ENCODE peak calls at places on chromosomes 2 and 18, in eight cellular contexts. F, P, X, M, E, W, B and Y are unnamed samples.

GRCh38 chr18:50933684-50934083 is 34.2 kb upstream of the ELAC1 start:
- DNase-seq in F (no peak), P (no peak), X (no peak), M (no peak), E (no peak), W (no peak), B (no peak), Y (no peak)

GRCh38 chr2:37916512-37917082 is 8.5 kb upstream of the RMDN2 start:
- DNase-seq in F (no peak), P (no peak), X (no peak), M (no peak), E (peak), W (no peak), B (no peak), Y (no peak)

GRCh38 chr18:34594243-34594642 is 115.9 kb upstream of the DTNA start:
- DNase-seq in F (no peak), P (no peak), X (no peak), M (no peak), E (no peak), W (no peak), B (no peak), Y (no peak)

GRCh38 chr18:42425025-42425424 is 470.0 kb downstream of the PIK3C3 start:
- DNase-seq in F (no peak), P (no peak), X (no peak), M (no peak), E (no peak), W (no peak), B (no peak), Y (no peak)

GRCh38 chr2:196365132-196365531 is 193.8 kb upstream of the STK17B start:
- DNase-seq in F (no peak), P (no peak), X (no peak), M (no peak), E (no peak), W (no peak), B (no peak), Y (no peak)

GRCh38 chr18:28175930-28176673 is 828 bp downstream of the CDH2 start:
- DNase-seq in F (no peak), P (no peak), X (no peak), M (peak), E (peak), W (no peak), B (no peak), Y (peak)

GRCh38 chr2:181586569-181587076 is 70.3 kb downstream of the CERKL start:
- DNase-seq in F (no peak), P (no peak), X (no peak), M (no peak), E (peak), W (no peak), B (peak), Y (no peak)

GRCh38 chr2:12797815-12798214 is 81.1 kb downstream of the TRIB2 start:
- DNase-seq in F (no peak), P (no peak), X (no peak), M (no peak), E (no peak), W (no peak), B (no peak), Y (no peak)

GRCh38 chr2:169828141-169828811 is 1.0 kb downstream of the UBR3 start:
- DNase-seq in F (no peak), P (no peak), X (no peak), M (no peak), E (peak), W (peak), B (peak), Y (peak)

GRCh38 chr2:218368621-218369153 is 12.0 kb downstream of the CATIP start:
- DNase-seq in F (peak), P (no peak), X (no peak), M (no peak), E (no peak), W (no peak), B (no peak), Y (no peak)

GRCh38 chr2:203126971-203127370 is 111.8 kb upstream of the CYP20A1 start:
- DNase-seq in F (no peak), P (no peak), X (no peak), M (no peak), E (no peak), W (no peak), B (no peak), Y (no peak)

GRCh38 chr2:39881494-39881893 is 102.4 kb upstream of the THUMPD2 start:
- DNase-seq in F (no peak), P (no peak), X (no peak), M (no peak), E (peak), W (no peak), B (no peak), Y (no peak)

GRCh38 chr2:23584054-23584745 is 199.2 kb downstream of the KLHL29 start:
- DNase-seq in F (peak), P (no peak), X (no peak), M (no peak), E (no peak), W (no peak), B (no peak), Y (no peak)

GRCh38 chr2:216872040-216872439 is 12.2 kb upstream of the TNP1 start:
- DNase-seq in F (no peak), P (no peak), X (no peak), M (no peak), E (no peak), W (no peak), B (no peak), Y (no peak)

GRCh38 chr18:46336278-46337205 is 232.4 kb downstream of the HAUS1 start:
- DNase-seq in F (peak), P (no peak), X (no peak), M (no peak), E (no peak), W (no peak), B (no peak), Y (no peak)

GRCh38 chr18:12031181-12031580 is 49.9 kb downstream of the IMPA2 start:
- DNase-seq in F (no peak), P (no peak), X (no peak), M (no peak), E (no peak), W (no peak), B (no peak), Y (no peak)

GRCh38 chr2:24919977-24920812 is at the start of gene ADCY3:
- DNase-seq in F (peak), P (peak), X (peak), M (peak), E (peak), W (peak), B (no peak), Y (peak)

GRCh38 chr2:50951416-50951815 is 80.5 kb downstream of the NRXN1 start:
- DNase-seq in F (no peak), P (no peak), X (no peak), M (no peak), E (no peak), W (no peak), B (no peak), Y (peak)

GRCh38 chr18:79513381-79514081 is 117.8 kb downstream of the NFATC1 start:
- DNase-seq in F (peak), P (peak), X (peak), M (no peak), E (no peak), W (no peak), B (no peak), Y (no peak)

GRCh38 chr18:44917184-44917864 is 236.6 kb downstream of the SETBP1 start:
- DNase-seq in F (no peak), P (no peak), X (no peak), M (no peak), E (no peak), W (no peak), B (no peak), Y (no peak)

GRCh38 chr2:233209978-233210680 is 41.3 kb upstream of the ATG16L1 start:
- DNase-seq in F (peak), P (no peak), X (no peak), M (no peak), E (no peak), W (no peak), B (no peak), Y (peak)

GRCh38 chr18:79881695-79882094 is 69.8 kb downstream of the SLC66A2 start:
- DNase-seq in F (peak), P (no peak), X (no peak), M (no peak), E (no peak), W (no peak), B (no peak), Y (no peak)

GRCh38 chr2:68720665-68721064 is 13.9 kb upstream of the ARHGAP25 start:
- DNase-seq in F (no peak), P (no peak), X (no peak), M (no peak), E (no peak), W (no peak), B (no peak), Y (no peak)

GRCh38 chr2:100238471-100238870 is 83.8 kb downstream of the LONRF2 start:
- DNase-seq in F (peak), P (no peak), X (no peak), M (no peak), E (no peak), W (no peak), B (no peak), Y (no peak)

GRCh38 chr2:177355874-177356273 is 36.7 kb upstream of the AGPS start:
- DNase-seq in F (no peak), P (no peak), X (no peak), M (no peak), E (no peak), W (no peak), B (no peak), Y (no peak)

GRCh38 chr18:12839526-12840196 is 44.4 kb downstream of the PTPN2 start:
- DNase-seq in F (no peak), P (no peak), X (no peak), M (no peak), E (no peak), W (no peak), B (peak), Y (no peak)

GRCh38 chr2:239775623-239776440 is 249.3 kb downstream of the NDUFA10 start:
- DNase-seq in F (peak), P (peak), X (no peak), M (no peak), E (no peak), W (no peak), B (no peak), Y (no peak)

GRCh38 chr2:239177325-239177724 is 223.5 kb downstream of the HDAC4 start:
- DNase-seq in F (no peak), P (no peak), X (no peak), M (no peak), E (no peak), W (no peak), B (no peak), Y (no peak)

GRCh38 chr2:34892766-34893165 is 1293.7 kb upstream of the FAM98A start:
- DNase-seq in F (no peak), P (no peak), X (no peak), M (no peak), E (no peak), W (no peak), B (no peak), Y (no peak)

GRCh38 chr2:99597616-99598015 is 107.8 kb upstream of the REV1 start:
- DNase-seq in F (no peak), P (no peak), X (no peak), M (no peak), E (no peak), W (no peak), B (no peak), Y (peak)

GRCh38 chr2:234998404-234999211 is 46.8 kb downstream of the SH3BP4 start:
- DNase-seq in F (no peak), P (peak), X (no peak), M (peak), E (no peak), W (no peak), B (no peak), Y (no peak)

GRCh38 chr2:19474128-19474527 is 115.7 kb upstream of the OSR1 start:
- DNase-seq in F (no peak), P (no peak), X (peak), M (no peak), E (no peak), W (no peak), B (peak), Y (no peak)

GRCh38 chr2:207617011-207617671 is 8.1 kb downstream of the METTL21A start:
- DNase-seq in F (no peak), P (no peak), X (no peak), M (no peak), E (peak), W (no peak), B (no peak), Y (peak)

GRCh38 chr18:24992491-24992890 is 359.5 kb downstream of the ZNF521 start:
- DNase-seq in F (no peak), P (no peak), X (no peak), M (no peak), E (no peak), W (no peak), B (no peak), Y (no peak)

GRCh38 chr2:190318931-190319556 is 582 bp downstream of the HIBCH start:
- DNase-seq in F (no peak), P (no peak), X (peak), M (peak), E (no peak), W (no peak), B (no peak), Y (no peak)

GRCh38 chr2:203814661-203815540 is 52.7 kb upstream of the CTLA4 start:
- DNase-seq in F (peak), P (peak), X (peak), M (peak), E (peak), W (peak), B (no peak), Y (peak)

GRCh38 chr2:68420254-68420910 is 46.7 kb downstream of the FBXO48 start:
- DNase-seq in F (no peak), P (no peak), X (no peak), M (no peak), E (no peak), W (no peak), B (no peak), Y (no peak)

GRCh38 chr18:7084766-7085080 is 32.9 kb downstream of the LAMA1 start:
- DNase-seq in F (no peak), P (no peak), X (no peak), M (no peak), E (no peak), W (no peak), B (no peak), Y (no peak)

DNA sequence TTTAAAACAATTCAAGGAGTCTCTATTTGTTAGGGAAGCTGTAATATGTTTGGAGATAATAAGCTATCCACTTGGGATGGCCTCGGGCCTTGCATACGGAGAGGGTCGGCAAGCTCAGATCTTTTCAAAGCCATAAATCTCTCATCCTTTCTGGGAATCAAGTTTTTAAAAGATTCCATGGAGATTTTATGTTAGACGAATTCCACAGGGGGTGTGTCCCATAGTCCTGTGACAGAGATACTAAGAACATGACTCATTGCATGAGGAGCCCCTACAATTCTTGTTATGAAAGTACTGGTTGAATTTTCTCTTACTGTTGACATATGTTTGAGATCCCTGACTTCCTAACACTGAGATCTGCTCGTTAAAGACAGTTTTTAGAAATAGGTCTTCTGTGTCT is 108.7 kb downstream of the FEZ2 start:
- DNase-seq in F (no peak), P (no peak), X (no peak), M (no peak), E (peak), W (no peak), B (no peak), Y (no peak)
- TF ChIP-seq POLR2A in F (no peak), P (no peak), X (no peak), M (no peak), E (no peak), W (no peak), B (no peak), Y (no peak)

GRCh38 chr2:128321784-128322650 is 3.3 kb upstream of the HS6ST1 start:
- DNase-seq in F (peak), P (peak), X (peak), M (peak), E (peak), W (peak), B (no peak), Y (peak)
- TF ChIP-seq POLR2A in F (no peak), P (no peak), X (no peak), M (peak), E (peak), W (no peak), B (peak), Y (peak)

GRCh38 chr2:236600892-236601291 is 31.3 kb downstream of the ACKR3 start:
- DNase-seq in F (peak), P (no peak), X (no peak), M (no peak), E (no peak), W (no peak), B (no peak), Y (no peak)
- TF ChIP-seq POLR2A in F (no peak), P (no peak), X (no peak), M (no peak), E (no peak), W (no peak), B (no peak), Y (no peak)

DNA sequence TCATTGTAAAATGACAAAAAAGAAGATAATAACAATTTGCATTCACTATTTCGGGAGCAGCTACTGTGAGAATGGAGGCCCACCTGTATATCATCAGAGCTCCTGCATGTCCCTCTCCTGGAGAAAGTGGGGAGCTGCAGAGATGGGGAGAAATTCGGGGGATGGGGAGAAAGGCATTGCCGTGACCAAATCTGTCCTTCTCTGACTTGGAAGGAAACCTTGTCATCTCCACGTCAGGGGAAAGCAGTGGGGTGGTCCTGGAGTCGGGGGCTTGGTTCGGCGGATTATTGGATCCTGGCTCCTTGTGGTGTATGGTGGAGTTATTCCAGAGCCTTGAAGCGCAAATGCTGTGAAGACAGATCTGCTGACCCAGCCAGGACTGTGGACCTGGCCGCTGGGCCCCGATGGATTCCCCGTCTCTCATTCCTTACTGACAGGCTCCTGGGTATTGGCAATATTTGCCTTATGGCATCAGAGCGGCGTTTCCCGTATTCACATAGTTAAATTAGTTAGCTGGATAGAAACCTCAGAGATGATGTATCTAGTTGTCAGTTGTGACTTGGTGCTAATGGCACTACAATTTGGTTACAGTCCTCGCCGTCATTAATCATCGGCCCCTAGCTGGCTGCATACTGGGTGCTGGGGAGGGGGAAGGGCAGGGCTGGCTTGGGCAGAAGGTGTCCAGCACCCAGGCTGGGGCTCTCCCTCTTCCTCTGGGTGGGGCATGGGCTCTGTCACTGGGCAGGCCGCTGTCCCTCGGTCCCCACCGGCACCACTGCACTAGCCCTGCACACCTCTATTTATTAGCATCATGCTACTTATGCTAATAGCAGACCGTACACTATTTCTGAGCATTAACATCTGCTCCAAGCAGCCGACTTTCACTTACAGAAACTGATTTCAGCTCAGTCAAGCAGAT is 31.7 kb downstream of the CELF4 start:
- DNase-seq in F (no peak), P (no peak), X (no peak), M (no peak), E (no peak), W (no peak), B (no peak), Y (no peak)
- TF ChIP-seq POLR2A in F (no peak), P (no peak), X (no peak), M (no peak), E (no peak), W (no peak), B (no peak), Y (no peak)

GRCh38 chr2:20525041-20526035 is 78.5 kb downstream of the RHOB start:
- DNase-seq in F (no peak), P (peak), X (peak), M (peak), E (peak), W (peak), B (peak), Y (no peak)
- TF ChIP-seq POLR2A in F (no peak), P (no peak), X (no peak), M (peak), E (no peak), W (no peak), B (peak), Y (no peak)

GRCh38 chr2:61125798-61126197 is 36.2 kb upstream of the C2orf74 start:
- DNase-seq in F (no peak), P (no peak), X (no peak), M (no peak), E (no peak), W (no peak), B (no peak), Y (no peak)
- TF ChIP-seq POLR2A in F (no peak), P (no peak), X (no peak), M (no peak), E (no peak), W (no peak), B (no peak), Y (no peak)

GRCh38 chr18:74596959-74597661 is 560 bp upstream of the ZNF407 start:
- DNase-seq in F (peak), P (peak), X (peak), M (peak), E (peak), W (peak), B (no peak), Y (no peak)
- TF ChIP-seq POLR2A in F (no peak), P (no peak), X (peak), M (peak), E (no peak), W (no peak), B (peak), Y (no peak)

DNA sequence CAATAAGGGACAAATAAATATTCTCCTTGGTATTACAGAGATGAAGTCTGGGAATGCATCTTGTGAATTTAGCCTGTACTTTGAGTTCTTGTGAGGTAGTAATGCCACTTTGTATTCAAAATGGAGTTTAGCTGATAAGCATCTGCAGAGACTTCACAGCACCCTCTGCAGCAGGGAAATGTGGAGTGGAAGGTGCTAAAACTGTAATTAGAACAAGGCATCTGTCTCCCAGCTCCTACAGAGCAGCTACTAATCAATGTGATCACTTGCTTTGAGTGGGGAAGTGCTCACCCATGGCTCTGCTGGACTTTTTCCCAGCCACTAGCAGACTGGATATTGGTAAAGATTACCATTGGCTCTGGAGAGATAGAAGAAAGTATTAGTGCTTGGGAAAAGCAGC is 56.2 kb upstream of the TMEFF2 start:
- DNase-seq in F (no peak), P (no peak), X (no peak), M (no peak), E (no peak), W (no peak), B (no peak), Y (no peak)
- TF ChIP-seq POLR2A in F (no peak), P (no peak), X (no peak), M (no peak), E (no peak), W (no peak), B (no peak), Y (no peak)

GRCh38 chr2:104853926-104854506 is at the start of gene POU3F3:
- DNase-seq in F (no peak), P (no peak), X (peak), M (peak), E (peak), W (no peak), B (no peak), Y (no peak)
- TF ChIP-seq POLR2A in F (no peak), P (no peak), X (no peak), M (no peak), E (no peak), W (no peak), B (no peak), Y (no peak)